ENCODE peak calls at places on chromosomes 6 and 20, in six cellular contexts. M is cardiac muscle cell, D is astrocyte, Y is fibroblast of pulmonary artery, E is neural crest cell, F is GM12865. A is an unnamed sample.

GRCh38 chr6:159790947-159791598 is 806 bp downstream of the MRPL18 start:
- DNase-seq in M (no peak), D (no peak), Y (no peak), E (no peak), F (peak; percentile 47), A (no peak)

GRCh38 chr6:137323860-137324259 is 104.7 kb upstream of the IFNGR1 start:
- DNase-seq in M (no peak), D (no peak), Y (no peak), E (no peak), F (peak; percentile 12), A (no peak)

GRCh38 chr6:99241905-99242534 is 107.5 kb downstream of the FAXC start:
- DNase-seq in M (peak; percentile 26), D (peak; percentile 24), Y (peak; percentile 37), E (peak; percentile 31), F (peak; percentile 38), A (no peak)

GRCh38 chr20:17698419-17698818 is 1.3 kb upstream of the BANF2 start:
- DNase-seq in M (no peak), D (no peak), Y (no peak), E (no peak), F (no peak), A (no peak)

GRCh38 chr6:131763749-131764148 is 44.1 kb upstream of the ENPP1 start:
- DNase-seq in M (no peak), D (no peak), Y (no peak), E (no peak), F (no peak), A (no peak)

GRCh38 chr6:45075246-45075645 is 252.9 kb upstream of the RUNX2 start:
- DNase-seq in M (peak; percentile 95), D (peak; percentile 99), Y (peak; percentile 98), E (no peak), F (no peak), A (no peak)

GRCh38 chr20:18506744-18507143 is 996 bp upstream of the SEC23B start:
- DNase-seq in M (no peak), D (no peak), Y (no peak), E (no peak), F (peak; percentile 7), A (no peak)

GRCh38 chr20:37131486-37131885 is 35.7 kb upstream of the RBL1 start:
- DNase-seq in M (no peak), D (no peak), Y (no peak), E (no peak), F (no peak), A (no peak)

GRCh38 chr6:35972471-35972985 is 51.6 kb upstream of the SRPK1 start:
- DNase-seq in M (no peak), D (peak; percentile 10), Y (no peak), E (peak; percentile 2), F (no peak), A (no peak)

GRCh38 chr6:38025431-38025830 is 205.9 kb downstream of the ZFAND3 start:
- DNase-seq in M (no peak), D (no peak), Y (no peak), E (no peak), F (no peak), A (no peak)

GRCh38 chr20:39082686-39083085 is 120.5 kb downstream of the DHX35 start:
- DNase-seq in M (no peak), D (no peak), Y (no peak), E (no peak), F (no peak), A (no peak)

GRCh38 chr20:38272398-38272797 is 11.9 kb upstream of the KIAA1755 start:
- DNase-seq in M (peak; percentile 53), D (peak; percentile 77), Y (peak; percentile 55), E (no peak), F (no peak), A (peak; percentile 28)

GRCh38 chr6:39048481-39049399 is at the start of gene GLP1R:
- DNase-seq in M (no peak), D (no peak), Y (no peak), E (no peak), F (no peak), A (no peak)

GRCh38 chr20:373171-373890 is 7.2 kb upstream of the TRIB3 start:
- DNase-seq in M (peak; percentile 94), D (peak; percentile 41), Y (peak; percentile 98), E (no peak), F (no peak), A (no peak)

GRCh38 chr20:270517-270916 is 13.0 kb downstream of the DEFB132 start:
- DNase-seq in M (no peak), D (no peak), Y (no peak), E (no peak), F (no peak), A (no peak)

GRCh38 chr6:17945575-17945974 is 41.9 kb downstream of the KIF13A start:
- DNase-seq in M (no peak), D (no peak), Y (no peak), E (no peak), F (no peak), A (no peak)
- TF ChIP-seq CTCF in M (no peak), D (no peak), Y (no peak), E (no peak), F (no peak), A (no peak)

GRCh38 chr6:162706236-162706635 is 21.3 kb downstream of the PRKN start:
- DNase-seq in M (peak; percentile 57), D (no peak), Y (peak; percentile 27), E (no peak), F (no peak), A (no peak)
- TF ChIP-seq CTCF in M (no peak), D (no peak), Y (no peak), E (no peak), F (no peak), A (no peak)

GRCh38 chr6:75479712-75480111 is 13.9 kb downstream of the FILIP1 start:
- DNase-seq in M (no peak), D (no peak), Y (no peak), E (no peak), F (no peak), A (no peak)
- TF ChIP-seq CTCF in M (no peak), D (no peak), Y (no peak), E (no peak), F (no peak), A (no peak)

GRCh38 chr6:4910060-4910746 is 93.6 kb downstream of the RPP40 start:
- DNase-seq in M (no peak), D (peak; percentile 34), Y (no peak), E (no peak), F (no peak), A (no peak)

GRCh38 chr6:4913705-4914411 is 90.0 kb downstream of the RPP40 start:
- DNase-seq in M (no peak), D (no peak), Y (no peak), E (no peak), F (no peak), A (no peak)

GRCh38 chr6:4914412-4915159 is 89.3 kb downstream of the RPP40 start:
- DNase-seq in M (peak; percentile 52), D (peak; percentile 48), Y (no peak), E (no peak), F (no peak), A (no peak)

GRCh38 chr6:4909063-4909645 is 94.7 kb downstream of the RPP40 start:
- DNase-seq in M (no peak), D (no peak), Y (no peak), E (no peak), F (no peak), A (no peak)

DNA sequence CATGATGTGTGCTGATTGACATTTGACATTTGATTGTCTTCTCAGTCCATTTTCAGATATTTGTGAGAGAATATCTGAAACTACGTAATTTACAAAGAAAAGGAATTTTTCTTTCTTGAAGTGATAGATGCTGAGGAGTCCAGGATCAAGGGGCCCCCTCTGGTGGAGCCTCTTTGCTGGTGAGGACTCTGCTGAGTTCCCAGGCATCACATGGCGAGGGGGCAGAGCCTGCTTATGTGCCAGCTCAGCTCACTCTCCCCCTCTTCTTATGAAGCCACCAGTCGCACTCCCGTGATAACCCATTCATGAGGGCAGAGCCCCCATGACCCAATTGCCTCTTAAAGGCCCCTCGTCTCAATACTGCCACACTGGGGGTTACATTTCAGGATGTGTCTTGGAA is 91.3 kb downstream of the RPP40 start:
- DNase-seq in M (no peak), D (no peak), Y (no peak), E (no peak), F (no peak), A (no peak)
- TF ChIP-seq CTCF in M (no peak), D (no peak), Y (no peak), E (no peak), F (no peak), A (peak; percentile 18)

DNA sequence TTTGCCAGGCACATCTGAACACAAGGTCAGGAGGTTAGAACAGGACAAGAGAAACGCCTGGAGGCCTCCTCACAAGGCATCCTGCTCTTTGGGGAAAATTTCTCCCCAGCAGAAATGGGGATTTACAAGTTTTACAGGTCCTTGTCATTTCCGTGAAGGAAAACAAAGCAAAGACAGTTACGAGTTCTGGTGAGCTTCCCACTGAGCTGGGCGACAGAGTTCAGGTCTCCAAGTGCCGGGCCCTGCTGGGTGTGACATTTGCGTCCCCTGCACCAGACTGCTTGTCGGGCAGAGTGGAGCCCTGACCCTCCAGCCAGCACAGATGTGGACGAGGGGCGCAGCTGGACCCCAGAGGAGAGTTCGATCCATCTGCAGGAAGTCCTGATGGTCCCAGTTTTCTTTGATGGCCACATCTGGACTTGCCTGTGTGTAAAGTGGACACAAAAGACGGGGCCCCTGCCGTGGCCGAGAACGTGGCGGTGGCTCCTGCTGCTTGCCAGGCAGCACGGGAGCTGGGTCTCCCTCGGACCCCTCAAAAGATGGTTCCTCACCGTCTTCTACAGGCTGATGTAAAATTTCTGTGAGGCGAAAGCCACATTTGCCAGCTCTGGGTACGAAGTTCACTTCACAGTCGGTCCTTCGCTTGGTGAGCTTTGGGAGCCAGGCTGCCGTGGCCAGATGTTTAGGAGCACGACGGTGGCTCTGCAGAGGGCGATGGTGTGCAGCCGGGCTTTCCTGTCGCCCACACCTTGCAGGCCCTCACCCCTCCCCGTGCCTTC is 5.2 kb upstream of the ADRM1 start:
- DNase-seq in M (no peak), D (no peak), Y (no peak), E (no peak), F (no peak), A (no peak)
- TF ChIP-seq CTCF in M (no peak), D (no peak), Y (no peak), E (no peak), F (no peak), A (no peak)